ENCODE peak calls at places on chromosomes 4 and X, in four cellular contexts. One of them, this sample, is unnamed.

GRCh38 chrX:17692709-17693346 is 44.5 kb upstream of the SCML1 start:
- DNase-seq in brain pericyte: no peak
- DNase-seq in activated CD8-positive, alpha-beta memory T cell treated with anti-CD3 and anti-CD28 coated beads for 48 hours: no peak
- DNase-seq in LHCN-M2: peak; percentile 67
- DNase-seq in this sample: no peak

GRCh38 chr4:8820178-8821102 is 51.2 kb downstream of the HMX1 start:
- DNase-seq in brain pericyte: no peak
- DNase-seq in activated CD8-positive, alpha-beta memory T cell treated with anti-CD3 and anti-CD28 coated beads for 48 hours: no peak
- DNase-seq in LHCN-M2: no peak
- DNase-seq in this sample: no peak

GRCh38 chr4:15077969-15078368 is 75.7 kb downstream of the CPEB2 start:
- DNase-seq in brain pericyte: peak; percentile 75
- DNase-seq in activated CD8-positive, alpha-beta memory T cell treated with anti-CD3 and anti-CD28 coated beads for 48 hours: no peak
- DNase-seq in LHCN-M2: peak; percentile 83
- DNase-seq in this sample: no peak

GRCh38 chr4:3127129-3127528 is 52.6 kb downstream of the HTT start:
- DNase-seq in brain pericyte: no peak
- DNase-seq in activated CD8-positive, alpha-beta memory T cell treated with anti-CD3 and anti-CD28 coated beads for 48 hours: no peak
- DNase-seq in LHCN-M2: no peak
- DNase-seq in this sample: no peak

GRCh38 chr4:3047464-3048286 is 26.7 kb downstream of the HTT-AS start:
- DNase-seq in brain pericyte: no peak
- DNase-seq in activated CD8-positive, alpha-beta memory T cell treated with anti-CD3 and anti-CD28 coated beads for 48 hours: peak; percentile 24
- DNase-seq in LHCN-M2: peak; percentile 51
- DNase-seq in this sample: no peak

GRCh38 chr4:78584863-78585576 is 33.5 kb downstream of the ANXA3 start:
- DNase-seq in brain pericyte: no peak
- DNase-seq in activated CD8-positive, alpha-beta memory T cell treated with anti-CD3 and anti-CD28 coated beads for 48 hours: no peak
- DNase-seq in LHCN-M2: no peak
- DNase-seq in this sample: no peak

GRCh38 chr4:85993641-85994040 is 366.2 kb downstream of the MAPK10 start:
- DNase-seq in brain pericyte: no peak
- DNase-seq in activated CD8-positive, alpha-beta memory T cell treated with anti-CD3 and anti-CD28 coated beads for 48 hours: no peak
- DNase-seq in LHCN-M2: no peak
- DNase-seq in this sample: no peak

GRCh38 chr4:140150636-140150885 is 3.4 kb downstream of the MAML3 start:
- DNase-seq in brain pericyte: no peak
- DNase-seq in activated CD8-positive, alpha-beta memory T cell treated with anti-CD3 and anti-CD28 coated beads for 48 hours: no peak
- DNase-seq in LHCN-M2: no peak
- DNase-seq in this sample: no peak

GRCh38 chrX:72348247-72348979 is 42.7 kb upstream of the CITED1 start:
- DNase-seq in brain pericyte: no peak
- DNase-seq in activated CD8-positive, alpha-beta memory T cell treated with anti-CD3 and anti-CD28 coated beads for 48 hours: no peak
- DNase-seq in LHCN-M2: no peak
- DNase-seq in this sample: no peak

GRCh38 chrX:131728295-131729145 is 184.6 kb downstream of the OR13H1 start:
- DNase-seq in brain pericyte: no peak
- DNase-seq in activated CD8-positive, alpha-beta memory T cell treated with anti-CD3 and anti-CD28 coated beads for 48 hours: no peak
- DNase-seq in LHCN-M2: no peak
- DNase-seq in this sample: no peak

GRCh38 chr4:107098403-107098802 is 62.3 kb upstream of the DKK2 start:
- DNase-seq in brain pericyte: no peak
- DNase-seq in activated CD8-positive, alpha-beta memory T cell treated with anti-CD3 and anti-CD28 coated beads for 48 hours: no peak
- DNase-seq in LHCN-M2: no peak
- DNase-seq in this sample: no peak

GRCh38 chrX:39969099-39969825 is 128.5 kb downstream of the BCOR start:
- DNase-seq in brain pericyte: no peak
- DNase-seq in activated CD8-positive, alpha-beta memory T cell treated with anti-CD3 and anti-CD28 coated beads for 48 hours: no peak
- DNase-seq in LHCN-M2: no peak
- DNase-seq in this sample: no peak

GRCh38 chrX:120372667-120373370 is 10.9 kb downstream of the ATP1B4 start:
- DNase-seq in brain pericyte: no peak
- DNase-seq in activated CD8-positive, alpha-beta memory T cell treated with anti-CD3 and anti-CD28 coated beads for 48 hours: no peak
- DNase-seq in LHCN-M2: peak; percentile 31
- DNase-seq in this sample: no peak